ENCODE peak calls at places on chromosomes 1 and 21, in ten cellular contexts. C, J, S, A, G, B, Y, D, R and I are unnamed samples.

GRCh38 chr1:98422821-98423220 is 238.7 kb upstream of the SNX7 start:
- DNase-seq in C (no peak), J (no peak), S (no peak), A (no peak), G (no peak), B (peak), Y (no peak), D (no peak), R (no peak), I (no peak)

GRCh38 chr21:45543371-45543709 is 1.1 kb upstream of the SLC19A1 start:
- DNase-seq in C (no peak), J (no peak), S (no peak), A (no peak), G (no peak), B (no peak), Y (no peak), D (no peak), R (no peak), I (no peak)

GRCh38 chr1:203828002-203828401 is 32.6 kb downstream of the ZBED6 start:
- DNase-seq in C (no peak), J (no peak), S (no peak), A (no peak), G (no peak), B (peak), Y (no peak), D (no peak), R (no peak), I (no peak)

GRCh38 chr1:197783510-197783948 is 8.2 kb upstream of the DENND1B start:
- DNase-seq in C (peak), J (no peak), S (peak), A (no peak), G (no peak), B (no peak), Y (peak), D (no peak), R (no peak), I (no peak)

GRCh38 chr1:163528710-163529348 is 207.1 kb downstream of the NUF2 start:
- DNase-seq in C (peak), J (peak), S (peak), A (no peak), G (no peak), B (peak), Y (peak), D (peak), R (peak), I (peak)

GRCh38 chr1:47572731-47573505 is 135.1 kb downstream of the FOXD2 start:
- DNase-seq in C (no peak), J (no peak), S (no peak), A (no peak), G (no peak), B (no peak), Y (no peak), D (peak), R (no peak), I (no peak)

GRCh38 chr21:34845521-34846213 is 176.9 kb downstream of the CLIC6 start:
- DNase-seq in C (peak), J (peak), S (peak), A (peak), G (no peak), B (peak), Y (peak), D (no peak), R (no peak), I (peak)

GRCh38 chr1:99662581-99663208 is 16.8 kb downstream of the PALMD start:
- DNase-seq in C (peak), J (no peak), S (peak), A (peak), G (no peak), B (no peak), Y (no peak), D (peak), R (peak), I (peak)

GRCh38 chr1:152640351-152640750 is 17.4 kb upstream of the LCE3A start:
- DNase-seq in C (no peak), J (no peak), S (no peak), A (no peak), G (no peak), B (no peak), Y (no peak), D (no peak), R (no peak), I (no peak)

GRCh38 chr1:197924516-197925123 is 7.4 kb downstream of the LHX9 start:
- DNase-seq in C (peak), J (no peak), S (peak), A (no peak), G (no peak), B (no peak), Y (peak), D (peak), R (peak), I (peak)